ENCODE peak calls at places on chromosomes 1 and 21, in four cellular contexts. Q is cardiac fibroblast, J is esophagus squamous epithelium, W is esophagus muscularis mucosa. H is an unnamed sample.

GRCh38 chr1:241836944-241837343 is 11.1 kb upstream of the EXO1 start:
- DNase-seq in W (no peak), Q (no peak), J (no peak), H (no peak)

GRCh38 chr1:110581637-110582036 is 24.5 kb downstream of the KCNA2 start:
- DNase-seq in Q (no peak), W (no peak), J (no peak), H (peak)

GRCh38 chr1:84940481-84940880 is 47.5 kb upstream of the LPAR3 start:
- DNase-seq in Q (no peak), J (no peak), W (no peak), H (no peak)

GRCh38 chr1:220962031-220962751 is 82.9 kb downstream of the HLX start:
- DNase-seq in W (no peak), J (no peak), Q (peak), H (no peak)

GRCh38 chr1:110606784-110607662 is 865 bp upstream of the KCNA2 start:
- DNase-seq in Q (no peak), J (no peak), W (no peak), H (peak)

GRCh38 chr1:11339346-11340247 is 66.6 kb downstream of the UBIAD1 start:
- DNase-seq in J (no peak), W (no peak), Q (no peak), H (peak)

GRCh38 chr1:214702561-214702960 is 99.6 kb downstream of the CENPF start:
- DNase-seq in Q (no peak), J (no peak), W (no peak), H (no peak)

GRCh38 chr1:226634156-226634588 is 85.6 kb downstream of the STUM start:
- DNase-seq in J (no peak), Q (peak), W (no peak), H (peak)

GRCh38 chr1:116990612-116991151 is 10.9 kb upstream of the CD101 start:
- DNase-seq in Q (peak), W (no peak), J (no peak), H (no peak)

GRCh38 chr1:16151985-16152384 is 3.9 kb downstream of the EPHA2 start:
- DNase-seq in Q (no peak), W (no peak), J (no peak), H (no peak)

GRCh38 chr1:23040509-23040908 is 21.2 kb downstream of the KDM1A start:
- DNase-seq in Q (no peak), J (no peak), W (no peak), H (no peak)

GRCh38 chr1:37574834-37575479 is 18.2 kb downstream of the DNALI1 start:
- DNase-seq in Q (peak), W (no peak), J (no peak), H (no peak)

GRCh38 chr1:217660353-217661062 is 29.4 kb downstream of the SPATA17 start:
- DNase-seq in Q (peak), W (no peak), J (no peak), H (no peak)

GRCh38 chr1:9580942-9581341 is 7.8 kb upstream of the TMEM201 start:
- DNase-seq in Q (no peak), J (no peak), W (no peak), H (no peak)

GRCh38 chr1:115726161-115726560 is 42.4 kb downstream of the CASQ2 start:
- DNase-seq in J (no peak), Q (no peak), W (no peak), H (no peak)

GRCh38 chr21:27564684-27565280 is 597.9 kb upstream of the ADAMTS5 start:
- DNase-seq in Q (peak), W (no peak), J (no peak), H (peak)

GRCh38 chr1:183520379-183520778 is 48.1 kb downstream of the SMG7 start:
- DNase-seq in W (no peak), Q (peak), J (no peak), H (no peak)

GRCh38 chr1:240497908-240498307 is 114.0 kb downstream of the GREM2 start:
- DNase-seq in J (no peak), W (no peak), Q (no peak), H (no peak)

GRCh38 chr1:199959033-199959774 is 68.3 kb upstream of the NR5A2 start:
- DNase-seq in W (no peak), Q (no peak), J (no peak), H (no peak)

GRCh38 chr21:44706706-44707615 is 4.4 kb downstream of the TSPEAR start:
- DNase-seq in J (no peak), Q (no peak), W (no peak), H (no peak)

GRCh38 chr21:43708745-43709381 is 10.1 kb upstream of the PDXK start:
- DNase-seq in W (no peak), Q (no peak), J (no peak), H (no peak)

DNA sequence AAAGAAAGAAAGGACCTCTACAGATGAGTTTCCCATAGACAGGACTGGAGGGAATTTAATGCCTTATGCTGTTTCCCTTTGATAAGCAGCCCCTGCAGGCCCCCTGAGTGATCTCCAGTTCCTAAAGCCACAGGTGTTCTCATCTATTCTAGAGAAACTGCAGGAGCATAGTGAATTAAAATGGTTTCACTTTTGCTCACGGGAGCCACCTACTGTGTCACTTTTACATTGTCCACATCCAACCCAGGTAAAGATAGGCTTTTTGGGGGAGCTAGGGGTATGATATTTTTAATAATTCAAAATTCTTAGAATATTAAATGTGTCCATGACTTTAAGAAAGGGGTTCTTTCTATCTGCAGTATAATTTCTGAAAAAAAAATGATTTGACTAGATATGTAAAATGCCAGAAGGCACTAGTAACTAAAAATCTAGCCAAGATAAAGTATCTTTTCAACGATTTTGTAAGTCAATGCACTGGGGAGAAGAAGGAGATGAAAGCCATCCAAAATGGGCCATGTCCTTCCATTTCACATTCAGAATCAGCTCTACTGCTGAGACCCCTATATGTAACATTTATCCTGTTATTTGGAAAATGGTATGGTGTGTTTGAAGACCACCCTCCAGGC is 267.3 kb upstream of the DUSP10 start:
- DNase-seq in J (no peak), W (peak), Q (peak), H (no peak)
- TF ChIP-seq CTCF in J (no peak), W (peak), Q (peak), H (peak)

DNA sequence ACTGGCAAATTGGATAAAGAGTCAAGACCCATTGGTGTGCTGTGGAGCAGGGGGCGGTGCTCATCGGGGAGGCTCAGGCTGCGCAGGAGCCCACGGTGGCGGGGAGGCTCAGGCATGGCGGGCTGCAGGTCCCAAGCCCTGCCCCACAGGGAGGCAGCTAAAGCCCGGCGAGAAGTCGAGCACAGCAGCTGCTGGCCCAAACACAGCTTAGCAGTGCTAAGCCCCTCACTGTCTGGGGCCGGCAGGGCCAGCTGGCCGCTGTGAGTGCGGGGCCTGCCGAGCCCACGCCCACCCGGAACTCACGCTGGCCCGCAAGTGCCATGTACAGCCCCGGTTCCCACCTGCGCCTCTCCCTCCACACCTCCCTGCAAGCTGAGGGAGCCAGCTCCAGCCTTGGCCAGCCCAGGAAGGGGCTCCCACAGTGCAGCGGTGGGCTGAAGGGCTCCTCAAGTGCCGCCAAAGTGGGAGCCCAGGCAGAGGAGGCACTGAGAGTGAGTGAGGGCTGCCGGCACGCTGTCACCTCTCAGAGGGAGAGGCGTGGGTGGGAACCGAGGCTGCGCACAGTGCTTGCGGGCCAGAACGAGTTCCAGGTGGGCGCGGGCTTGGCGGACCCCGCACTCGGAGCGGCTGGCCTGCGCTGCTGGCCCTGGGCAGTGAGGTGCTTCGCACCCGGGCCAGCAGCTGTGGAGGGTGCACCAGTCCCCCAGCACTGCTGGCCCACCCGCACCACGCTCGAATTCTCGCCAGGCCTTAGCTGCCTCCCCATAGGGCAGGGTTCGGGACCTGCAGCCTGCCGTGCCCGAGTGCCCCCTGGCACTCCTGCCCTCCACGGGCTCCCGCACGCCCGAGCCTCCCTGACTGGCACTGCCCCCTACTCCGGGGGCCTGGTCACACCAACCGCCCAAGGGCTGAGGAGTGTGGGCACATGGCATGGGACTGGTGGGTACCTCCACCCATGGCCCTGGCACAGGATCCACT is 263.4 kb downstream of the GPR52 start:
- DNase-seq in W (no peak), J (no peak), Q (no peak), H (no peak)
- TF ChIP-seq CTCF in W (no peak), J (no peak), Q (no peak), H (no peak)

GRCh38 chr1:26177182-26177684 is at the start of gene CNKSR1:
- DNase-seq in J (no peak), W (no peak), Q (no peak), H (no peak)
- TF ChIP-seq CTCF in J (no peak), W (no peak), Q (no peak), H (no peak)

DNA sequence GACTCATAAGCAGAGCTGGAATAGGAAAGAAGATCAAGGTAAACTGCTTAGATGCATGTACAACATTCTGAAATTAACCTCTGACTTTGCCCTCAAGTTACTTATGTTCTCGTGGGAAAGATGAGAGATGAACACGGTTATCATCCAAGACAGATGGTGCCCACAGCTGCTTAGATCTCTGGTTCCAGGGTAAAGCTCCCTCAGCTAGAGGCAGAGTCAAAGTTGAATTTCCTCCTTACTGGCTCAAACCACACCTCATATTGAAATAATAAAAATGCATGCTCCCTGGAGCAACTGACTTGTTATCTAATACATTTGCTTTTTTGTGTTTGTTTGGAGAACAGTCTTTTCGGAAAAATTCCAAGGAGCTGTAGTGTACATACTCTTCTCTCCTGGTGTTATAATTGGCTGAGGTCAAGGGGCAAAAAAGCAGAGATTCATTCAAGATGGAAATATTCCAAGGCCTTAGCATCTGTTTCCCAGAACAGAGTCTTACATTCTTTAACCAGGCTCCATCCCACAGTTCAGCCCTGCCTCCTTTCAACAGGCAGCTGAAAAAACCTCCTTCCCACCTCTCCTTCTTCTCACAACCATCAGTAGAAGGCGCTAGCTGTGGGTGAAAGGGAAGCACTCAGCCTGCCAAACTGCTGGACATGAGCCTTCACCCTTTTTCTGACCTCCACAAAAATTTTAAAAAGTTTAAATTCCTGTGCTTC is 43.6 kb upstream of the FMO2 start:
- DNase-seq in W (no peak), Q (peak), J (no peak), H (no peak)
- TF ChIP-seq CTCF in W (no peak), Q (peak), J (no peak), H (no peak)

DNA sequence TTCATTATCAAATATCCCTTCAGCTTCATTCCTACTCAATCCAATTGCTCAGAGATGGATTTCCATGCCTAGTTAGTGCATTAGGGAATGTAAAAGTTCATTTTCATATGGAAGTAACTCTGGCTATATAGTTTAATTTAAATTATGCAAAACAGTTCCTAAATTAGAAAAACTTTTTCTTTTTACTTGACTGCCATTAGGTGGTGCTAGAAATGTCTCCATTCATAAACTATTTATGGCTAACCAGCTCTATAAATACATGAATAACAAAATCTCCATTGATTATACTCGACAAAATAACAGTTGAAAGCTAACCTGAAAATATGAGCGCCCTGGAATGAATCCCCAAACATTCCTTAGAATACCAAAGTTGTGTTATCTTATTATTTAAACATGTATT is 311.4 kb downstream of the USH2A start:
- DNase-seq in W (no peak), J (no peak), Q (peak), H (no peak)
- TF ChIP-seq CTCF in W (no peak), J (no peak), Q (no peak), H (no peak)

GRCh38 chr1:19390901-19391595 is 78.9 kb downstream of the SLC66A1 start:
- DNase-seq in Q (peak), J (no peak), W (peak), H (peak)

GRCh38 chr1:19390166-19390850 is 78.2 kb downstream of the SLC66A1 start:
- DNase-seq in J (no peak), Q (no peak), W (no peak), H (no peak)

GRCh38 chr1:19393051-19393450 is 80.9 kb downstream of the SLC66A1 start:
- DNase-seq in J (no peak), Q (no peak), W (no peak), H (no peak)

GRCh38 chr1:19392221-19392620 is 80.1 kb downstream of the SLC66A1 start:
- DNase-seq in W (no peak), Q (no peak), J (no peak), H (no peak)

GRCh38 chr1:19391596-19391981 is 79.5 kb downstream of the SLC66A1 start:
- DNase-seq in Q (no peak), W (no peak), J (no peak), H (no peak)
- TF ChIP-seq CTCF in Q (no peak), W (no peak), J (no peak), H (no peak)

GRCh38 chr1:235583511-235584001 is 66.0 kb downstream of the GNG4 start:
- DNase-seq in W (no peak), Q (no peak), J (no peak), H (no peak)
- TF ChIP-seq CTCF in W (no peak), Q (no peak), J (no peak), H (no peak)

DNA sequence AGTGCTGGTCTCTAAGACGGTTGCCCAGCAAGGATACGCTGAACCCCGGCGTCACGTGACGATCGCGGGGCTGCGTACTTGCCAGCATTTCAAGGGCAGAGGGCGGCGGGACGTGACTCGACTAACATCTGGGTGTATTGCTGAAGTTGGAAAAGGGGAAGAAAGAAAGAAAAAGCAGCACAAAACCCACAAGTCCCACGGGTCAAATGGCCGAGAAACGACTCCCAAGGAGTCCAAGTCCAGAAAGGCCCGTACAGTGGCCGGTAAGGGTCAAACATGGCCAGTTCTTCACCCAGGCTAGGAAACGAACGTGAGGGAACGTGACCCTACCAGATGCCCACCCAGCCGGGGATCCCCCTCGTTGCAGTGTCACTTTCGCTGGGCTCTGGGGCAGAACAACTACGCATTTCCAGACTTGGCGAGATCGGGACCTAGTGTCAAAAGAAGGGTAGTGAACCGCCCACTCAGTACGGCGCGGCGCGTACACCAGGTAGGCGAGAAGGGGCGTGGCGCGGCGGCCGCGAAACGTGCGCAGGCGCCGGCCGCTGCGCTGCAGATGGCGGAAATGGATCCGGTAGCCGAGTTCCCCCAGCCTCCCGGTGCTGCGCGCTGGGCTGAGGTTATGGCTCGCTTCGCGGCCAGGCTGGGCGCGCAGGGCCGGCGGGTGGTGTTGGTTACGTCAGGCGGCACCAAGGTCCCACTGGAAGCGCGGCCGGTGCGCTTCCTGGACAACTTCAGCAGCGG is at the start of the genes PPCS and ZMYND12:
- DNase-seq in W (peak), J (peak), Q (peak), H (peak)
- TF ChIP-seq CTCF in W (peak), J (peak), Q (no peak), H (peak)

H was measured in neural crest cell.